ENCODE peak calls at places on chromosomes 2 and 18, in six cellular contexts. G is fibroblast of mammary gland, I is GM10248, N is pancreas, L is nephron progenitor cell, C is AG10803. Q is an unnamed sample.
A peak's percentile ranks its signal among the peaks of the same experiment; 100 is the strongest.

GRCh38 chr2:16900405-16901025 is 234.9 kb upstream of the CYRIA start:
- DNase-seq in G (no peak), I (no peak), N (no peak), L (peak; percentile 11), C (no peak), Q (no peak)

GRCh38 chr18:34932792-34933466 is 108.3 kb upstream of the MAPRE2 start:
- DNase-seq in G (peak; percentile 6), I (no peak), N (no peak), L (no peak), C (no peak), Q (no peak)

GRCh38 chr2:230330725-230331124 is 3.7 kb downstream of the SP140L start:
- DNase-seq in G (peak; percentile 24), I (no peak), N (no peak), L (no peak), C (no peak), Q (no peak)

GRCh38 chr2:69709290-69709689 is 32.6 kb upstream of the ANXA4 start:
- DNase-seq in G (no peak), I (no peak), N (no peak), L (no peak), C (no peak), Q (no peak)

GRCh38 chr2:173571021-173571821 is 216.5 kb downstream of the CDCA7 start:
- DNase-seq in G (peak; percentile 53), I (peak; percentile 15), N (no peak), L (peak; percentile 17), C (peak; percentile 34), Q (no peak)

GRCh38 chr2:219497495-219498279 is 1.0 kb upstream of the GMPPA start:
- DNase-seq in G (peak; percentile 73), I (peak; percentile 80), N (peak; percentile 88), L (peak; percentile 82), C (peak; percentile 84), Q (no peak)

GRCh38 chr2:192070099-192070498 is 124.6 kb downstream of the TMEFF2 start:
- DNase-seq in G (peak; percentile 24), I (no peak), N (no peak), L (no peak), C (peak; percentile 3), Q (no peak)

GRCh38 chr2:8461341-8461740 is 220.5 kb upstream of the ID2 start:
- DNase-seq in G (no peak), I (no peak), N (no peak), L (no peak), C (no peak), Q (peak; percentile 35)

GRCh38 chr18:12377556-12378553 is 828 bp upstream of the AFG3L2 start:
- DNase-seq in G (peak; percentile 97), I (no peak), N (no peak), L (peak; percentile 19), C (no peak), Q (no peak)

GRCh38 chr18:41096504-41096903 is 858.5 kb upstream of the PIK3C3 start:
- DNase-seq in G (peak; percentile 5), I (no peak), N (no peak), L (no peak), C (peak; percentile 25), Q (no peak)

GRCh38 chr18:63518178-63519012 is 23.8 kb upstream of the SERPINB12 start:
- DNase-seq in G (peak; percentile 78), I (peak; percentile 45), N (no peak), L (peak; percentile 69), C (peak; percentile 71), Q (peak; percentile 67)

GRCh38 chr2:112342067-112342466 is 66.7 kb downstream of the ZC3H6 start:
- DNase-seq in G (peak; percentile 3), I (no peak), N (no peak), L (no peak), C (peak; percentile 14), Q (no peak)

GRCh38 chr2:120653871-120654270 is 81.8 kb upstream of the GLI2 start:
- DNase-seq in G (no peak), I (no peak), N (no peak), L (no peak), C (no peak), Q (no peak)

GRCh38 chr18:48042431-48042830 is 112.0 kb upstream of the SMAD2 start:
- DNase-seq in G (no peak), I (no peak), N (no peak), L (no peak), C (no peak), Q (no peak)

GRCh38 chr2:213288913-213289700 is 4.8 kb downstream of the SPAG16 start:
- DNase-seq in G (peak; percentile 40), I (no peak), N (no peak), L (no peak), C (peak; percentile 11), Q (no peak)

GRCh38 chr2:28327963-28328922 is 64.4 kb upstream of the FOSL2 start:
- DNase-seq in G (peak; percentile 83), I (no peak), N (no peak), L (no peak), C (peak; percentile 90), Q (no peak)

GRCh38 chr2:9010866-9011265 is 7.4 kb upstream of the MBOAT2 start:
- DNase-seq in G (peak; percentile 72), I (no peak), N (no peak), L (no peak), C (peak; percentile 85), Q (no peak)

DNA sequence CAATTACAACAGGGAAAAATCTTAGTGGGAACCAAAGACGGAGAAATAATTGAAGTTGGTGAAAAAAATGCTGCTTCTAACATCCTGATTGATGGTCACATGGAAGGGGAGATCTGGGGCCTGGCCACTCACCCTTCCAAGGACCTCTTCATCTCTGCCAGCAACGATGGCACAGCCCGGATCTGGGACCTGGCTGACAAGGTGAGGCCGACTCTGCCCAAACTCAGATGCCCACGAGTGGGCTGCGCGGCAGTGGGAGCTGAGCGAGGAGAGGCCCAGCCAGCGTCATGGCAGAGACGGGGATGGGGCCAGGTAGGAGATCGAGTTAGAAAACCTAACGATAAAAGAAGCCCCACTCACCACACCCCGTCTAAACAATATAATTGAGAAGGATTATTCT is 87.7 kb downstream of the RTN4 start:
- DNase-seq in G (no peak), I (no peak), N (no peak), L (no peak), C (no peak), Q (no peak)
- TF ChIP-seq CTCF in G (no peak), I (no peak), N (no peak), L (no peak), C (no peak), Q (no peak)

DNA sequence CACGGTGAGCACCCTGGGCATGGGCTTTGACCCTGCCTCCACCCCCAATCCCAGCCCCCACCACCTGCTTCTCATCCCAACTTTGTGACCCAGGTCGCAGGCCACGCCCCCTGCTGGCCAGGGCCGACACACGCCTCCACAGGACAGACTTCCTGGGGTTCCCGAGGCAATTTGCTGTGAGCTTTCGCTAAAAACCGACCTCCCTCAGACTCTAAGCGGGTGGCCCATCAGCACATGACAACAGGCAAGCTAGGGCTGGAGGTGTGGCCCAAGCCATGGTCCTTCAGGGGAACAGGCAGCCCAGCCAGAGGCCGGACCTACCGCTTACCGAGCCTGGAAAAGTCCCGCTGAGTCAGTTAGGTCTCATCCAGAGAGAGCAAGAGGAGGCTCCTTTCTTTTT is 31.9 kb downstream of the C1QL2 start:
- DNase-seq in G (peak; percentile 12), I (peak; percentile 62), N (peak; percentile 67), L (peak; percentile 63), C (no peak), Q (peak; percentile 44)
- TF ChIP-seq CTCF in G (peak; percentile 59), I (peak; percentile 53), N (peak; percentile 10), L (peak; percentile 47), C (peak; percentile 46), Q (peak; percentile 68)

DNA sequence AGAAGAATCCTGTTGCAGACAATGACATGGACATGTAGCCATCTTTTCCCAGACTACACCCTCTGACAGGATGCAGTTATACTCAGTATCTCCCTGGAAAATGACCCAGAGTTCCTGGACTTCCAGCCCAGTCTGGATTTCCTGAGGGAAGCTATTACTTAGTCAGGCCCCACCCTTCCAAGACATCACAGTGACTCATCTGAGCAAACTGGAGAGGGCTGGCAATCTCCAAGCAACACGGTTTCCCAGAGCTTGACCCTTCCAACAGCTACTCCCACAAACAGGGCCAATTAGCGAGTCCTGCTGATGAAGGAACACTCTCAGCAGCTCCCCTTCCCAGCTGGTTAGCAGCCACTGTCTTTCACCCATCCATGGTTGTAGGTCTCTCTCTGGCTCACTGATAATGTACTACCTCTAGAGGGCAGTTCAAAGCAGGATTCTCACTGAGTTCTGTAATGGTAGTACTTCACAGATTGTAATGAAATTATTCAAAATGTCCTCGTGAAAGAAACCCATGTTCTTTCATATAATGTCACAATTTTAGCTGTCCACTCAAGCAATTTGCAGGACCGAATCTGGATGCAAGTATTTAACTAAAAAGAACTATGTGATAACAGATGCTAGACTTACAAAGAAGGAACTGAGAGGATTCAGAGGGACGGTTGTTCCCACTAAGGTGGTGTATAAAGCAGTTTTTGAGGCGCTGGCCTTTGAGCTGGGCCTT is 110.2 kb downstream of the MDH1 start:
- DNase-seq in G (peak; percentile 96), I (peak; percentile 41), N (no peak), L (no peak), C (peak; percentile 92), Q (no peak)
- TF ChIP-seq CTCF in G (peak; percentile 72), I (peak; percentile 68), N (peak; percentile 39), L (no peak), C (peak; percentile 74), Q (no peak)

GRCh38 chr2:95392730-95393455 is 9.6 kb upstream of the FAHD2A start:
- DNase-seq in G (no peak), I (peak; percentile 14), N (no peak), L (no peak), C (no peak), Q (no peak)
- TF ChIP-seq CTCF in G (peak; percentile 15), I (no peak), N (no peak), L (no peak), C (peak; percentile 5), Q (no peak)

GRCh38 chr2:160019374-160020098 is 42.9 kb downstream of the PLA2R1 start:
- DNase-seq in G (no peak), I (no peak), N (no peak), L (no peak), C (no peak), Q (no peak)

GRCh38 chr2:160022162-160022561 is 40.3 kb downstream of the PLA2R1 start:
- DNase-seq in G (peak; percentile 18), I (no peak), N (no peak), L (no peak), C (no peak), Q (no peak)
- TF ChIP-seq CTCF in G (peak; percentile 46), I (no peak), N (no peak), L (peak; percentile 39), C (peak; percentile 26), Q (no peak)